ENCODE peak calls at places on chromosomes 11 and 22, in ten cellular contexts. One of them, this sample, is unnamed.

GRCh38 chr11:111922803-111923202 is 4.1 kb downstream of the C11orf52 start:
- DNase-seq in lung: peak
- DNase-seq in ovary: no peak
- DNase-seq in Peyer's patch: no peak
- DNase-seq in stomach: peak
- DNase-seq in WERI-Rb-1: no peak
- DNase-seq in kidney: no peak
- DNase-seq in cardiac muscle cell: no peak
- DNase-seq in dorsolateral prefrontal cortex: no peak
- DNase-seq in MM.1S: no peak
- DNase-seq in this sample: no peak

GRCh38 chr11:17352925-17353227 is 1.3 kb downstream of the NCR3LG1 start:
- DNase-seq in lung: peak
- DNase-seq in ovary: peak
- DNase-seq in Peyer's patch: peak
- DNase-seq in stomach: peak
- DNase-seq in WERI-Rb-1: peak
- DNase-seq in kidney: peak
- DNase-seq in cardiac muscle cell: peak
- DNase-seq in dorsolateral prefrontal cortex: peak
- DNase-seq in MM.1S: peak
- DNase-seq in this sample: no peak

GRCh38 chr22:45627489-45628233 is 44.0 kb upstream of the ATXN10 start:
- DNase-seq in lung: no peak
- DNase-seq in ovary: no peak
- DNase-seq in Peyer's patch: no peak
- DNase-seq in stomach: no peak
- DNase-seq in WERI-Rb-1: no peak
- DNase-seq in kidney: no peak
- DNase-seq in cardiac muscle cell: no peak
- DNase-seq in dorsolateral prefrontal cortex: no peak
- DNase-seq in MM.1S: no peak
- DNase-seq in this sample: no peak

GRCh38 chr11:96967616-96968015 is 577.8 kb downstream of the JRKL start:
- DNase-seq in lung: no peak
- DNase-seq in ovary: no peak
- DNase-seq in Peyer's patch: no peak
- DNase-seq in stomach: no peak
- DNase-seq in WERI-Rb-1: no peak
- DNase-seq in kidney: no peak
- DNase-seq in cardiac muscle cell: no peak
- DNase-seq in dorsolateral prefrontal cortex: no peak
- DNase-seq in MM.1S: no peak
- DNase-seq in this sample: no peak

GRCh38 chr22:26669060-26669481 is 11.7 kb downstream of the MIAT start:
- DNase-seq in lung: no peak
- DNase-seq in ovary: no peak
- DNase-seq in Peyer's patch: no peak
- DNase-seq in stomach: no peak
- DNase-seq in WERI-Rb-1: peak
- DNase-seq in kidney: no peak
- DNase-seq in cardiac muscle cell: peak
- DNase-seq in dorsolateral prefrontal cortex: no peak
- DNase-seq in MM.1S: no peak
- DNase-seq in this sample: no peak

GRCh38 chr22:17213976-17214375 is 5.3 kb downstream of the ADA2 start:
- DNase-seq in lung: peak
- DNase-seq in ovary: no peak
- DNase-seq in Peyer's patch: peak
- DNase-seq in stomach: peak
- DNase-seq in WERI-Rb-1: peak
- DNase-seq in kidney: peak
- DNase-seq in cardiac muscle cell: peak
- DNase-seq in dorsolateral prefrontal cortex: no peak
- DNase-seq in MM.1S: peak
- DNase-seq in this sample: no peak

GRCh38 chr11:113163291-113164030 is 150.9 kb upstream of the TTC12 start:
- DNase-seq in lung: no peak
- DNase-seq in ovary: peak
- DNase-seq in Peyer's patch: no peak
- DNase-seq in stomach: no peak
- DNase-seq in WERI-Rb-1: no peak
- DNase-seq in kidney: peak
- DNase-seq in cardiac muscle cell: no peak
- DNase-seq in dorsolateral prefrontal cortex: no peak
- DNase-seq in MM.1S: no peak
- DNase-seq in this sample: no peak

GRCh38 chr22:49627217-49628181 is 200.2 kb downstream of the BRD1 start:
- DNase-seq in lung: no peak
- DNase-seq in ovary: no peak
- DNase-seq in Peyer's patch: no peak
- DNase-seq in stomach: no peak
- DNase-seq in WERI-Rb-1: no peak
- DNase-seq in kidney: peak
- DNase-seq in cardiac muscle cell: no peak
- DNase-seq in dorsolateral prefrontal cortex: no peak
- DNase-seq in MM.1S: no peak
- DNase-seq in this sample: no peak

GRCh38 chr11:12539570-12539969 is 134.7 kb upstream of the TEAD1 start:
- DNase-seq in lung: no peak
- DNase-seq in ovary: no peak
- DNase-seq in Peyer's patch: no peak
- DNase-seq in stomach: no peak
- DNase-seq in WERI-Rb-1: no peak
- DNase-seq in kidney: no peak
- DNase-seq in cardiac muscle cell: no peak
- DNase-seq in dorsolateral prefrontal cortex: no peak
- DNase-seq in MM.1S: no peak
- DNase-seq in this sample: peak

GRCh38 chr22:17772963-17773605 is 1.2 kb downstream of the BID start:
- DNase-seq in lung: no peak
- DNase-seq in ovary: no peak
- DNase-seq in Peyer's patch: no peak
- DNase-seq in stomach: no peak
- DNase-seq in WERI-Rb-1: no peak
- DNase-seq in kidney: peak
- DNase-seq in cardiac muscle cell: no peak
- DNase-seq in dorsolateral prefrontal cortex: no peak
- DNase-seq in MM.1S: no peak
- DNase-seq in this sample: no peak

GRCh38 chr11:45919806-45920530 is 2.3 kb upstream of the PEX16 start:
- DNase-seq in lung: no peak
- DNase-seq in ovary: peak
- DNase-seq in Peyer's patch: no peak
- DNase-seq in stomach: peak
- DNase-seq in WERI-Rb-1: peak
- DNase-seq in kidney: peak
- DNase-seq in cardiac muscle cell: no peak
- DNase-seq in dorsolateral prefrontal cortex: no peak
- DNase-seq in MM.1S: no peak
- DNase-seq in this sample: no peak

GRCh38 chr22:27193215-27193614 is 535.8 kb downstream of the MIAT start:
- DNase-seq in lung: no peak
- DNase-seq in ovary: no peak
- DNase-seq in Peyer's patch: no peak
- DNase-seq in stomach: no peak
- DNase-seq in WERI-Rb-1: no peak
- DNase-seq in kidney: no peak
- DNase-seq in cardiac muscle cell: no peak
- DNase-seq in dorsolateral prefrontal cortex: no peak
- DNase-seq in MM.1S: no peak
- DNase-seq in this sample: no peak

GRCh38 chr22:19687561-19688300 is 26.6 kb upstream of the SEPTIN5 start:
- DNase-seq in lung: no peak
- DNase-seq in ovary: no peak
- DNase-seq in Peyer's patch: no peak
- DNase-seq in stomach: no peak
- DNase-seq in WERI-Rb-1: no peak
- DNase-seq in kidney: no peak
- DNase-seq in cardiac muscle cell: no peak
- DNase-seq in dorsolateral prefrontal cortex: no peak
- DNase-seq in MM.1S: no peak
- DNase-seq in this sample: no peak

GRCh38 chr11:1039481-1040427 is 3.2 kb upstream of the MUC6 start:
- DNase-seq in lung: peak
- DNase-seq in ovary: no peak
- DNase-seq in Peyer's patch: no peak
- DNase-seq in stomach: peak
- DNase-seq in WERI-Rb-1: no peak
- DNase-seq in kidney: no peak
- DNase-seq in cardiac muscle cell: peak
- DNase-seq in dorsolateral prefrontal cortex: no peak
- DNase-seq in MM.1S: no peak
- DNase-seq in this sample: no peak

GRCh38 chr22:38718414-38718813 is 12.7 kb downstream of the GTPBP1 start:
- DNase-seq in lung: peak
- DNase-seq in ovary: peak
- DNase-seq in Peyer's patch: no peak
- DNase-seq in stomach: peak
- DNase-seq in WERI-Rb-1: peak
- DNase-seq in kidney: peak
- DNase-seq in cardiac muscle cell: no peak
- DNase-seq in dorsolateral prefrontal cortex: peak
- DNase-seq in MM.1S: no peak
- DNase-seq in this sample: no peak

GRCh38 chr11:105236631-105237030 is 97.1 kb upstream of the CARD18 start:
- DNase-seq in lung: no peak
- DNase-seq in ovary: no peak
- DNase-seq in Peyer's patch: no peak
- DNase-seq in stomach: no peak
- DNase-seq in WERI-Rb-1: no peak
- DNase-seq in kidney: no peak
- DNase-seq in cardiac muscle cell: no peak
- DNase-seq in dorsolateral prefrontal cortex: no peak
- DNase-seq in MM.1S: no peak
- DNase-seq in this sample: peak

GRCh38 chr22:46673205-46673604 is 53.0 kb downstream of the GRAMD4 start:
- DNase-seq in lung: no peak
- DNase-seq in ovary: no peak
- DNase-seq in Peyer's patch: no peak
- DNase-seq in stomach: no peak
- DNase-seq in WERI-Rb-1: no peak
- DNase-seq in kidney: no peak
- DNase-seq in cardiac muscle cell: no peak
- DNase-seq in dorsolateral prefrontal cortex: no peak
- DNase-seq in MM.1S: no peak
- DNase-seq in this sample: no peak

GRCh38 chr11:13225058-13226001 is 52.3 kb upstream of the BMAL1 start:
- DNase-seq in lung: no peak
- DNase-seq in ovary: no peak
- DNase-seq in Peyer's patch: no peak
- DNase-seq in stomach: no peak
- DNase-seq in WERI-Rb-1: no peak
- DNase-seq in kidney: no peak
- DNase-seq in cardiac muscle cell: no peak
- DNase-seq in dorsolateral prefrontal cortex: no peak
- DNase-seq in MM.1S: no peak
- DNase-seq in this sample: no peak

GRCh38 chr11:25272214-25272613 is 775.4 kb downstream of the LUZP2 start:
- DNase-seq in lung: no peak
- DNase-seq in ovary: no peak
- DNase-seq in Peyer's patch: no peak
- DNase-seq in stomach: no peak
- DNase-seq in WERI-Rb-1: no peak
- DNase-seq in kidney: no peak
- DNase-seq in cardiac muscle cell: no peak
- DNase-seq in dorsolateral prefrontal cortex: no peak
- DNase-seq in MM.1S: no peak
- DNase-seq in this sample: no peak
- TF ChIP-seq CTCF in lung: no peak
- TF ChIP-seq CTCF in ovary: no peak
- TF ChIP-seq CTCF in Peyer's patch: no peak
- TF ChIP-seq CTCF in stomach: no peak
- TF ChIP-seq CTCF in WERI-Rb-1: no peak
- TF ChIP-seq CTCF in kidney: no peak
- TF ChIP-seq CTCF in cardiac muscle cell: no peak
- TF ChIP-seq CTCF in dorsolateral prefrontal cortex: no peak
- TF ChIP-seq CTCF in MM.1S: no peak
- TF ChIP-seq CTCF in this sample: no peak

GRCh38 chr22:50713008-50713385 is 25.0 kb upstream of the ACR start:
- DNase-seq in lung: no peak
- DNase-seq in ovary: no peak
- DNase-seq in Peyer's patch: no peak
- DNase-seq in stomach: no peak
- DNase-seq in WERI-Rb-1: no peak
- DNase-seq in kidney: peak
- DNase-seq in cardiac muscle cell: no peak
- DNase-seq in dorsolateral prefrontal cortex: no peak
- DNase-seq in MM.1S: no peak
- DNase-seq in this sample: no peak
- H3K27ac ChIP-seq in lung: no peak
- H3K27ac ChIP-seq in ovary: no peak
- H3K27ac ChIP-seq in Peyer's patch: no peak
- H3K27ac ChIP-seq in stomach: no peak
- H3K27ac ChIP-seq in WERI-Rb-1: no peak
- H3K27ac ChIP-seq in kidney: no peak
- H3K27ac ChIP-seq in cardiac muscle cell: no peak
- H3K27ac ChIP-seq in dorsolateral prefrontal cortex: peak
- H3K27ac ChIP-seq in MM.1S: no peak
- H3K27ac ChIP-seq in this sample: no peak

GRCh38 chr11:2961080-2961479 is 31.0 kb downstream of the NAP1L4 start:
- DNase-seq in lung: no peak
- DNase-seq in ovary: no peak
- DNase-seq in Peyer's patch: no peak
- DNase-seq in stomach: no peak
- DNase-seq in WERI-Rb-1: no peak
- DNase-seq in kidney: no peak
- DNase-seq in cardiac muscle cell: no peak
- DNase-seq in dorsolateral prefrontal cortex: no peak
- DNase-seq in MM.1S: no peak
- DNase-seq in this sample: no peak

GRCh38 chr11:2964782-2965181 is 27.3 kb downstream of the NAP1L4 start:
- DNase-seq in lung: no peak
- DNase-seq in ovary: no peak
- DNase-seq in Peyer's patch: no peak
- DNase-seq in stomach: no peak
- DNase-seq in WERI-Rb-1: no peak
- DNase-seq in kidney: no peak
- DNase-seq in cardiac muscle cell: no peak
- DNase-seq in dorsolateral prefrontal cortex: no peak
- DNase-seq in MM.1S: no peak
- DNase-seq in this sample: no peak

GRCh38 chr11:2968501-2968900 is 23.6 kb downstream of the NAP1L4 start:
- DNase-seq in lung: no peak
- DNase-seq in ovary: no peak
- DNase-seq in Peyer's patch: no peak
- DNase-seq in stomach: no peak
- DNase-seq in WERI-Rb-1: no peak
- DNase-seq in kidney: no peak
- DNase-seq in cardiac muscle cell: no peak
- DNase-seq in dorsolateral prefrontal cortex: no peak
- DNase-seq in MM.1S: no peak
- DNase-seq in this sample: no peak

GRCh38 chr11:2963112-2963754 is 28.9 kb downstream of the NAP1L4 start:
- DNase-seq in lung: no peak
- DNase-seq in ovary: no peak
- DNase-seq in Peyer's patch: no peak
- DNase-seq in stomach: no peak
- DNase-seq in WERI-Rb-1: no peak
- DNase-seq in kidney: no peak
- DNase-seq in cardiac muscle cell: no peak
- DNase-seq in dorsolateral prefrontal cortex: no peak
- DNase-seq in MM.1S: no peak
- DNase-seq in this sample: no peak
- H3K4me3 ChIP-seq in lung: no peak
- H3K4me3 ChIP-seq in ovary: no peak
- H3K4me3 ChIP-seq in Peyer's patch: no peak
- H3K4me3 ChIP-seq in stomach: no peak
- H3K4me3 ChIP-seq in WERI-Rb-1: no peak
- H3K4me3 ChIP-seq in kidney: no peak
- H3K4me3 ChIP-seq in cardiac muscle cell: no peak
- H3K4me3 ChIP-seq in dorsolateral prefrontal cortex: no peak
- H3K4me3 ChIP-seq in MM.1S: no peak
- H3K4me3 ChIP-seq in this sample: no peak

GRCh38 chr11:104163100-104164027 is 583 bp downstream of the PDGFD start:
- DNase-seq in lung: no peak
- DNase-seq in ovary: peak
- DNase-seq in Peyer's patch: peak
- DNase-seq in stomach: peak
- DNase-seq in WERI-Rb-1: no peak
- DNase-seq in kidney: no peak
- DNase-seq in cardiac muscle cell: peak
- DNase-seq in dorsolateral prefrontal cortex: peak
- DNase-seq in MM.1S: no peak
- DNase-seq in this sample: no peak
- TF ChIP-seq CTCF in lung: no peak
- TF ChIP-seq CTCF in ovary: no peak
- TF ChIP-seq CTCF in Peyer's patch: no peak
- TF ChIP-seq CTCF in stomach: no peak
- TF ChIP-seq CTCF in WERI-Rb-1: no peak
- TF ChIP-seq CTCF in kidney: no peak
- TF ChIP-seq CTCF in cardiac muscle cell: peak
- TF ChIP-seq CTCF in dorsolateral prefrontal cortex: no peak
- TF ChIP-seq CTCF in MM.1S: no peak
- TF ChIP-seq CTCF in this sample: peak

This sample was measured in AG04450.